ENCODE peak calls at places on chromosomes 2 and 18, in seven cellular contexts. C, D, Z, F, Y, T and O are unnamed samples.

GRCh38 chr2:127387655-127388422 is at the start of gene MAP3K2:
- DNase-seq in C (peak; percentile 95), D (peak; percentile 91), Z (peak; percentile 45), F (peak; percentile 81), Y (peak; percentile 90), T (peak; percentile 97), O (peak; percentile 97)

GRCh38 chr2:156704132-156704531 is 268.0 kb downstream of the GPD2 start:
- DNase-seq in C (no peak), D (no peak), Z (no peak), F (no peak), Y (no peak), T (no peak), O (no peak)

GRCh38 chr18:33159151-33159550 is 281.4 kb downstream of the CCDC178 start:
- DNase-seq in C (no peak), D (no peak), Z (no peak), F (no peak), Y (no peak), T (no peak), O (no peak)

GRCh38 chr2:134235771-134236170 is 18.1 kb upstream of the MGAT5 start:
- DNase-seq in C (no peak), D (no peak), Z (no peak), F (no peak), Y (peak; percentile 62), T (no peak), O (no peak)

GRCh38 chr2:64018715-64019082 is 529 bp downstream of the VPS54 start:
- DNase-seq in C (peak; percentile 59), D (no peak), Z (no peak), F (peak; percentile 23), Y (no peak), T (peak; percentile 65), O (peak; percentile 76)

GRCh38 chr18:13070460-13070859 is 79.3 kb downstream of the CEP192 start:
- DNase-seq in C (no peak), D (no peak), Z (no peak), F (no peak), Y (peak; percentile 45), T (no peak), O (no peak)

GRCh38 chr2:19214682-19215391 is 143.6 kb downstream of the OSR1 start:
- DNase-seq in C (no peak), D (no peak), Z (no peak), F (no peak), Y (no peak), T (no peak), O (no peak)

GRCh38 chr2:166419616-166419934 is 43.8 kb upstream of the SCN9A start:
- DNase-seq in C (no peak), D (peak; percentile 73), Z (no peak), F (no peak), Y (peak; percentile 70), T (no peak), O (no peak)

GRCh38 chr2:19549821-19550220 is 191.4 kb upstream of the OSR1 start:
- DNase-seq in C (no peak), D (no peak), Z (no peak), F (no peak), Y (no peak), T (no peak), O (no peak)

GRCh38 chr2:132477962-132478361 is 61.4 kb downstream of the GPR39 start:
- DNase-seq in C (no peak), D (no peak), Z (no peak), F (no peak), Y (peak; percentile 6), T (no peak), O (no peak)

GRCh38 chr2:209917154-209917771 is 85.2 kb upstream of the RPE start:
- DNase-seq in C (no peak), D (no peak), Z (no peak), F (no peak), Y (no peak), T (no peak), O (no peak)

GRCh38 chr2:209908511-209908910 is 93.9 kb upstream of the RPE start:
- DNase-seq in C (no peak), D (no peak), Z (no peak), F (no peak), Y (no peak), T (no peak), O (no peak)

GRCh38 chr2:209911486-209911885 is 91.0 kb upstream of the RPE start:
- DNase-seq in C (no peak), D (no peak), Z (no peak), F (no peak), Y (no peak), T (no peak), O (no peak)

GRCh38 chr2:209918251-209918650 is 84.2 kb upstream of the RPE start:
- DNase-seq in C (no peak), D (no peak), Z (no peak), F (no peak), Y (no peak), T (no peak), O (no peak)

GRCh38 chr2:209913786-209914185 is 88.7 kb upstream of the RPE start:
- DNase-seq in C (no peak), D (no peak), Z (no peak), F (no peak), Y (no peak), T (no peak), O (no peak)
- TF ChIP-seq CTCF in C (no peak), D (no peak), Z (no peak), F (no peak), Y (no peak), T (no peak), O (no peak)

GRCh38 chr2:61534926-61535325 is 3.2 kb downstream of the XPO1 start:
- DNase-seq in C (no peak), D (peak; percentile 17), Z (no peak), F (no peak), Y (peak; percentile 3), T (no peak), O (no peak)
- H3K4me1 ChIP-seq in C (peaks cover 20% of the 10 kb centered on the region), D (peaks cover 29% of the 10 kb centered on the region), Z (peaks cover 6% of the 10 kb centered on the region), F (peaks cover 5% of the 10 kb centered on the region), Y (peaks cover 4% of the 10 kb centered on the region), T (peaks cover 40% of the 10 kb centered on the region), O (peaks cover 58% of the 10 kb centered on the region)

GRCh38 chr2:102418421-102418961 is 4.5 kb upstream of the IL18RAP start:
- DNase-seq in C (no peak), D (no peak), Z (no peak), F (no peak), Y (peak; percentile 19), T (no peak), O (no peak)
- TF ChIP-seq POLR2A in C (no peak), D (no peak), Z (no peak), F (no peak), Y (no peak), T (no peak), O (no peak)

GRCh38 chr2:168964251-168964807 is 63.2 kb downstream of the G6PC2 start:
- DNase-seq in C (no peak), D (no peak), Z (no peak), F (no peak), Y (no peak), T (no peak), O (no peak)

GRCh38 chr2:168962636-168963035 is 61.5 kb downstream of the G6PC2 start:
- DNase-seq in C (no peak), D (peak; percentile 16), Z (no peak), F (no peak), Y (no peak), T (no peak), O (no peak)

GRCh38 chr2:168956392-168956791 is 55.3 kb downstream of the G6PC2 start:
- DNase-seq in C (no peak), D (no peak), Z (no peak), F (no peak), Y (no peak), T (no peak), O (no peak)

GRCh38 chr2:168961450-168962229 is 60.5 kb downstream of the G6PC2 start:
- DNase-seq in C (no peak), D (peak; percentile 89), Z (peak; percentile 41), F (peak; percentile 71), Y (peak; percentile 72), T (peak; percentile 9), O (no peak)
- TF ChIP-seq CTCF in C (peak; percentile 83), D (peak; percentile 63), Z (peak; percentile 78), F (peak; percentile 68), Y (peak; percentile 72), T (peak; percentile 81), O (peak; percentile 63)

GRCh38 chr2:173195100-173195499 is 119.5 kb downstream of the MAP3K20 start:
- DNase-seq in C (no peak), D (no peak), Z (no peak), F (no peak), Y (no peak), T (no peak), O (no peak)
- H3K4me1 ChIP-seq in C (peaks cover 23% of the 10 kb centered on the region), D (no peaks in the 10 kb centered on the region), Z (no peaks in the 10 kb centered on the region), F (no peaks in the 10 kb centered on the region), Y (peaks cover 16% of the 10 kb centered on the region), T (no peaks in the 10 kb centered on the region), O (peaks cover 44% of the 10 kb centered on the region)

DNA sequence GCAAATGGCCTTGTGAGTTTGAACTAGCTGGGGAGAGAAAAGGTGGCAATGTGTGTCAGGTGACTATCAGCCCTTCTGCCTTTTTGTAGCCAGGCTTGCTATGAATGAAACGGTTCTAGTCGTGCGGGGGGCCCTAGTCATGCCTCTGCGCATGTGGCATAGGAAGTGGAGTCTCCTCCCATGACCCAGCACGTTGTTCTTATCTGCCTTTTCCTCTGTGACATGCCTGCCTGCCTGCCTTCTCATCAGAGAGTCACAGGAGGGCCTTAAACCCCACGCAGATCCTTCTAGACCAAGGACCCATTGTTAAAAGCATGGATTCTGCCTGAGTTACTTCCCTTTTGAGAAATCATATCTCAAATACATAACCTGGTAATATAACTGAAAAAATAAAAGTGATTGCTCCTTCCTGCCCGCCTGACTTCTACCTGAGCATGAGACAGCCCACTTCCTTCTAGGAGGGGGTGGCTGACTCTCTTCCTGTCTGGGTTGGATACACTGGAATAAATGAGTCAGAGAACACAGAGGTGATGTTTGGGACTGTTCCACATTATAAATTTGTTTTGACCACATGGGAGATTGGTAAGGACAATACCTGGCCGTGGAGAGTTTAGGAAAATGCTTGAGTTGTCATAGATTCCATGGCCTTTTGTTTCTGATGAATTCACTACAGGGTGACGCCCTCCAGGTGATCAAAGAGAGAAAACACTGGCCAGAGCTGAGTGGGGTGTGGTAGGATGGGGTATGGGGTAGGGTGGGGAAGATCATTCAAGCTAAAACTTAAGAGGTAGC is 49.8 kb downstream of the FBLN7 start:
- DNase-seq in C (no peak), D (peak; percentile 75), Z (no peak), F (no peak), Y (no peak), T (no peak), O (no peak)
- TF ChIP-seq POLR2A in C (no peak), D (no peak), Z (no peak), F (no peak), Y (no peak), T (no peak), O (no peak)

GRCh38 chr2:102302458-102302857 is 8.9 kb upstream of the IL1RL1 start:
- DNase-seq in C (no peak), D (no peak), Z (no peak), F (no peak), Y (no peak), T (no peak), O (no peak)

GRCh38 chr2:102304711-102305591 is 6.4 kb upstream of the IL1RL1 start:
- DNase-seq in C (no peak), D (peak; percentile 84), Z (no peak), F (no peak), Y (no peak), T (no peak), O (no peak)

GRCh38 chr2:102304268-102304667 is 7.1 kb upstream of the IL1RL1 start:
- DNase-seq in C (no peak), D (peak; percentile 78), Z (no peak), F (no peak), Y (peak; percentile 72), T (no peak), O (no peak)

GRCh38 chr2:102303589-102303988 is 7.8 kb upstream of the IL1RL1 start:
- DNase-seq in C (no peak), D (no peak), Z (no peak), F (no peak), Y (no peak), T (no peak), O (no peak)

GRCh38 chr2:102301867-102302362 is 9.4 kb upstream of the IL1RL1 start:
- DNase-seq in C (no peak), D (peak; percentile 51), Z (peak; percentile 47), F (peak; percentile 34), Y (peak; percentile 32), T (no peak), O (no peak)
- TF ChIP-seq CTCF in C (peak; percentile 24), D (peak; percentile 40), Z (peak; percentile 67), F (peak; percentile 16), Y (peak; percentile 26), T (no peak), O (no peak)